ENCODE peak calls at places on chromosomes 13 and 19, in eight cellular contexts. Z is DMS153, L is T follicular helper cell, D is erythroblast, S is HuH-7.5, X is HFFc6, E is EH, H is brain pericyte. Y is an unnamed sample.

GRCh38 chr19:15663245-15663644 is 9.6 kb upstream of the CYP4F12 start:
- DNase-seq in Z (no peak), L (no peak), D (peak), S (no peak), X (no peak), E (no peak), H (no peak), Y (no peak)

GRCh38 chr19:1275976-1276619 is 768 bp downstream of the FAM174C start:
- DNase-seq in Z (no peak), L (no peak), D (no peak), S (no peak), X (no peak), E (no peak), H (no peak), Y (no peak)

GRCh38 chr13:24995225-24995804 is 100.6 kb upstream of the PABPC3 start:
- DNase-seq in Z (peak), L (peak), D (peak), S (peak), X (peak), E (peak), H (no peak), Y (peak)

GRCh38 chr19:40322951-40323615 is 25.1 kb downstream of the C19orf47 start:
- DNase-seq in Z (no peak), L (no peak), D (no peak), S (no peak), X (no peak), E (peak), H (peak), Y (no peak)

GRCh38 chr13:30581582-30581981 is 36.1 kb upstream of the USPL1 start:
- DNase-seq in Z (no peak), L (no peak), D (peak), S (no peak), X (no peak), E (peak), H (no peak), Y (no peak)

GRCh38 chr19:32269831-32270230 is 75.6 kb upstream of the ZNF507 start:
- DNase-seq in Z (no peak), L (no peak), D (no peak), S (no peak), X (no peak), E (no peak), H (no peak), Y (no peak)

GRCh38 chr19:30083701-30084156 is 141.7 kb downstream of the URI1 start:
- DNase-seq in Z (no peak), L (no peak), D (no peak), S (no peak), X (no peak), E (no peak), H (no peak), Y (no peak)

GRCh38 chr13:39913928-39914327 is 258.5 kb downstream of the COG6 start:
- DNase-seq in Z (no peak), L (no peak), D (no peak), S (no peak), X (no peak), E (peak), H (no peak), Y (no peak)

GRCh38 chr13:27556109-27556508 is 64.2 kb downstream of the LNX2 start:
- DNase-seq in Z (no peak), L (no peak), D (peak), S (no peak), X (peak), E (peak), H (peak), Y (no peak)

GRCh38 chr13:87798536-87798935 is 127.4 kb downstream of the SLITRK5 start:
- DNase-seq in Z (no peak), L (no peak), D (no peak), S (no peak), X (no peak), E (no peak), H (no peak), Y (no peak)

GRCh38 chr19:53131732-53132131 is 978 bp downstream of the ZNF415 start:
- DNase-seq in Z (no peak), L (no peak), D (no peak), S (no peak), X (no peak), E (no peak), H (no peak), Y (no peak)

GRCh38 chr13:94917814-94918213 is 205.5 kb upstream of the SOX21 start:
- DNase-seq in Z (no peak), L (no peak), D (no peak), S (no peak), X (no peak), E (peak), H (no peak), Y (no peak)

GRCh38 chr19:996051-996838 is 4.0 kb upstream of the GRIN3B start:
- DNase-seq in Z (no peak), L (peak), D (peak), S (peak), X (peak), E (peak), H (no peak), Y (peak)

GRCh38 chr19:3062165-3063105 is at the start of gene TLE5:
- DNase-seq in Z (peak), L (peak), D (peak), S (peak), X (no peak), E (peak), H (no peak), Y (peak)

GRCh38 chr13:97327521-97328221 is 105.5 kb downstream of the MBNL2 start:
- DNase-seq in Z (no peak), L (no peak), D (peak), S (no peak), X (no peak), E (peak), H (no peak), Y (no peak)

GRCh38 chr19:12834418-12834943 is at the start of gene RTBDN:
- DNase-seq in Z (no peak), L (no peak), D (peak), S (no peak), X (no peak), E (no peak), H (no peak), Y (no peak)

GRCh38 chr19:45753548-45753947 is 15.5 kb downstream of the SIX5 start:
- DNase-seq in Z (no peak), L (no peak), D (no peak), S (no peak), X (no peak), E (no peak), H (no peak), Y (no peak)

GRCh38 chr19:47561440-47562045 is 11.4 kb downstream of the ZNF541 start:
- DNase-seq in Z (no peak), L (no peak), D (no peak), S (peak), X (no peak), E (no peak), H (no peak), Y (no peak)

GRCh38 chr13:93700115-93700514 is 473.5 kb downstream of the GPC6 start:
- DNase-seq in Z (no peak), L (no peak), D (no peak), S (no peak), X (peak), E (peak), H (peak), Y (no peak)

Y was measured in CD4-positive, alpha-beta T cell.